ENCODE peak calls at places on chromosomes 16 and 17, in ten cellular contexts. D is HCT116; X is A549; C is amniotic stem cell; T is stimulated activated CD8-positive, alpha-beta memory T cell treated with anti-CD3 and anti-CD28 coated beads, Interleukin-12 subunit alpha, Interleukin-12 subunit beta, amount 100 ng/mL, for 1 hour; B is fibroblast of lung; V is left ventricle myocardium inferior; Y is CD8-positive, alpha-beta T cell; K is NCI-H1105; M is hypothalamus. I is an unnamed sample.

GRCh38 chr16:31270795-31271194 is 11.0 kb downstream of the ITGAM start:
- DNase-seq in D (no peak), X (no peak), C (no peak), T (no peak), B (no peak), V (no peak), Y (no peak), K (no peak), M (no peak), I (no peak)

GRCh38 chr16:30775381-30776099 is 11.5 kb downstream of the ZNF629 start:
- DNase-seq in D (peak; percentile 24), X (peak; percentile 96), C (no peak), T (peak; percentile 13), B (peak; percentile 82), V (peak; percentile 87), Y (peak; percentile 57), K (peak; percentile 60), M (peak; percentile 89), I (peak; percentile 73)

GRCh38 chr16:4692460-4693295 is 684 bp upstream of the NUDT16L1 start:
- DNase-seq in D (no peak), X (peak; percentile 24), C (no peak), T (no peak), B (no peak), V (no peak), Y (no peak), K (no peak), M (no peak), I (no peak)

GRCh38 chr17:16495980-16496819 is 4.2 kb upstream of the LRRC75A start:
- DNase-seq in D (no peak), X (no peak), C (no peak), T (no peak), B (no peak), V (no peak), Y (no peak), K (no peak), M (no peak), I (no peak)

GRCh38 chr17:79746955-79747507 is 16.3 kb downstream of the ENPP7 start:
- DNase-seq in D (no peak), X (no peak), C (no peak), T (no peak), B (no peak), V (no peak), Y (no peak), K (no peak), M (no peak), I (no peak)

GRCh38 chr16:68732068-68732680 is 4.9 kb upstream of the CDH1 start:
- DNase-seq in D (peak; percentile 60), X (peak; percentile 64), C (no peak), T (no peak), B (no peak), V (no peak), Y (no peak), K (peak; percentile 23), M (no peak), I (no peak)

GRCh38 chr16:4175849-4176248 is 59.6 kb upstream of the ADCY9 start:
- DNase-seq in D (no peak), X (no peak), C (no peak), T (no peak), B (no peak), V (no peak), Y (no peak), K (no peak), M (no peak), I (no peak)

GRCh38 chr17:62869885-62870580 is 61.9 kb upstream of the MARCHF10 start:
- DNase-seq in D (no peak), X (no peak), C (peak; percentile 58), T (no peak), B (peak; percentile 55), V (no peak), Y (no peak), K (no peak), M (peak; percentile 3), I (no peak)

GRCh38 chr17:7293821-7294613 is 422 bp downstream of the YBX2 start:
- DNase-seq in D (no peak), X (no peak), C (no peak), T (no peak), B (no peak), V (no peak), Y (no peak), K (peak; percentile 63), M (no peak), I (no peak)

GRCh38 chr16:57993897-57994296 is 6.6 kb downstream of the ZNF319 start:
- DNase-seq in D (no peak), X (no peak), C (no peak), T (no peak), B (no peak), V (no peak), Y (no peak), K (no peak), M (no peak), I (no peak)

GRCh38 chr17:37179893-37180292 is 195.9 kb upstream of the C17orf78 start:
- DNase-seq in D (peak; percentile 10), X (no peak), C (no peak), T (no peak), B (peak; percentile 72), V (no peak), Y (no peak), K (no peak), M (no peak), I (no peak)

GRCh38 chr17:78924481-78925151 is 571 bp downstream of the TIMP2 start:
- DNase-seq in D (no peak), X (no peak), C (peak; percentile 21), T (no peak), B (no peak), V (no peak), Y (no peak), K (no peak), M (no peak), I (no peak)

GRCh38 chr17:76478730-76479514 is 11.5 kb downstream of the AANAT start:
- DNase-seq in D (no peak), X (no peak), C (no peak), T (no peak), B (no peak), V (no peak), Y (no peak), K (no peak), M (no peak), I (peak; percentile 11)

GRCh38 chr17:2547176-2547575 is 35.5 kb upstream of the METTL16 start:
- DNase-seq in D (no peak), X (peak; percentile 60), C (no peak), T (no peak), B (peak; percentile 20), V (no peak), Y (no peak), K (no peak), M (no peak), I (no peak)

GRCh38 chr17:13545941-13546340 is 55.8 kb downstream of the HS3ST3A1 start:
- DNase-seq in D (no peak), X (no peak), C (no peak), T (no peak), B (no peak), V (no peak), Y (no peak), K (no peak), M (no peak), I (no peak)

GRCh38 chr17:63222655-63223054 is 223.5 kb downstream of the CYB561 start:
- DNase-seq in D (peak; percentile 4), X (no peak), C (no peak), T (no peak), B (peak; percentile 13), V (no peak), Y (no peak), K (no peak), M (no peak), I (no peak)

GRCh38 chr17:18992454-18993130 is 12.0 kb downstream of the FAM83G start:
- DNase-seq in D (no peak), X (no peak), C (no peak), T (no peak), B (no peak), V (no peak), Y (peak; percentile 40), K (no peak), M (no peak), I (peak; percentile 51)

GRCh38 chr17:6677158-6677831 is 25.7 kb downstream of the C17orf100 start:
- DNase-seq in D (no peak), X (no peak), C (no peak), T (no peak), B (no peak), V (no peak), Y (no peak), K (no peak), M (no peak), I (peak; percentile 31)

I was measured in GM06990.